ENCODE peak calls at places on chromosomes 5 and 9, in five cellular contexts. F is anterior cingulate cortex; N is WERI-Rb-1; W is GM20000; D is activated CD4-positive, alpha-beta T cell treated with anti-CD3 and anti-CD28 coated beads, Interleukin-2, amount 10 ng/mL, durations not matched to agents 7 days and 5 days. I is an unnamed sample.

GRCh38 chr5:173689171-173689676 is 72.8 kb upstream of the BOD1 start:
- DNase-seq in F (no peak), N (no peak), W (no peak), D (no peak), I (peak)

GRCh38 chr9:124291801-124292396 is 34.1 kb downstream of the NEK6 start:
- DNase-seq in N (no peak), W (peak), D (peak), F (peak), I (peak)

GRCh38 chr9:73219985-73220626 is 68.4 kb downstream of the ANXA1 start:
- DNase-seq in W (peak), N (no peak), D (no peak), F (no peak), I (peak)

GRCh38 chr5:36398137-36398536 is 96.4 kb upstream of the RANBP3L start:
- DNase-seq in N (no peak), W (no peak), D (no peak), F (no peak), I (peak)

GRCh38 chr9:97860451-97861147 is 7.6 kb downstream of the FOXE1 start:
- DNase-seq in W (no peak), F (no peak), D (no peak), N (no peak), I (no peak)

GRCh38 chr9:88875394-88875793 is 115.9 kb upstream of the S1PR3 start:
- DNase-seq in N (no peak), D (no peak), W (no peak), F (no peak), I (no peak)

GRCh38 chr9:103574056-103574455 is 520.1 kb upstream of the SMC2 start:
- DNase-seq in D (no peak), F (no peak), W (no peak), N (no peak), I (peak)

GRCh38 chr5:156815988-156816599 is 34.0 kb upstream of the PPP1R2B start:
- DNase-seq in N (peak), D (peak), F (no peak), W (peak), I (peak)